ENCODE peak calls at places on chromosomes 3 and 15, in four cellular contexts. P is heart right ventricle; T is upper lobe of right lung; S is CD8-positive, alpha-beta T cell. X is an unnamed sample. For H3K4me1, the result is how much of the 10 kb centered on the place peaks cover.

GRCh38 chr3:146163584-146163983 is 2.6 kb upstream of the PLOD2 start:
- DNase-seq in P (no peak), T (no peak), S (no peak), X (no peak)

GRCh38 chr3:167814441-167814951 is 79.0 kb downstream of the SERPINI1 start:
- DNase-seq in P (peak), T (no peak), S (no peak), X (no peak)

GRCh38 chr3:48826451-48826850 is 21.2 kb downstream of the PRKAR2A start:
- DNase-seq in P (no peak), T (no peak), S (no peak), X (no peak)

GRCh38 chr15:70154440-70155347 is 57.0 kb upstream of the TLE3 start:
- DNase-seq in P (no peak), T (peak), S (no peak), X (peak)

GRCh38 chr3:37625690-37626089 is 236.0 kb upstream of the CTDSPL start:
- DNase-seq in P (no peak), T (no peak), S (no peak), X (no peak)

GRCh38 chr15:57259511-57260143 is 116.7 kb upstream of the CGNL1 start:
- DNase-seq in P (no peak), T (no peak), S (no peak), X (no peak)

GRCh38 chr3:192851821-192852352 is 65.8 kb downstream of the MB21D2 start:
- DNase-seq in P (peak), T (peak), S (no peak), X (peak)

GRCh38 chr3:71051893-71052687 is 531.4 kb downstream of the FOXP1 start:
- DNase-seq in P (no peak), T (no peak), S (no peak), X (no peak)

GRCh38 chr3:140117111-140117526 is 182.1 kb downstream of the CLSTN2 start:
- DNase-seq in P (no peak), T (no peak), S (no peak), X (peak)

GRCh38 chr3:192957441-192957951 is 39.8 kb upstream of the MB21D2 start:
- DNase-seq in P (peak), T (peak), S (no peak), X (no peak)

GRCh38 chr3:56769125-56769709 is 32.5 kb downstream of the ARHGEF3 start:
- DNase-seq in P (no peak), T (no peak), S (no peak), X (no peak)

GRCh38 chr3:27368831-27369607 is at the start of gene NEK10:
- DNase-seq in P (peak), T (peak), S (peak), X (peak)

GRCh38 chr15:68618339-68619302 is 39.8 kb downstream of the CORO2B start:
- DNase-seq in P (no peak), T (no peak), S (no peak), X (no peak)

GRCh38 chr3:120470870-120471269 is 20.1 kb upstream of the FSTL1 start:
- DNase-seq in P (peak), T (no peak), S (no peak), X (no peak)

GRCh38 chr3:150140614-150141321 is 170.1 kb upstream of the PFN2 start:
- DNase-seq in P (no peak), T (no peak), S (no peak), X (no peak)

GRCh38 chr15:87567399-87567798 is 689.1 kb downstream of the NTRK3 start:
- DNase-seq in P (no peak), T (no peak), S (no peak), X (no peak)

GRCh38 chr3:43621406-43621973 is 321 bp downstream of the ANO10 start:
- DNase-seq in P (no peak), T (no peak), S (no peak), X (no peak)

GRCh38 chr3:38826001-38826400 is 10.0 kb upstream of the SCN10A start:
- DNase-seq in P (no peak), T (no peak), S (no peak), X (no peak)

GRCh38 chr3:13818919-13819318 is 61.0 kb downstream of the WNT7A start:
- DNase-seq in P (no peak), T (peak), S (no peak), X (no peak)

GRCh38 chr3:52432225-52432624 is 12.7 kb downstream of the SEMA3G start:
- DNase-seq in P (no peak), T (peak), S (no peak), X (peak)

GRCh38 chr15:98614681-98615080 is 33.7 kb upstream of the IGF1R start:
- DNase-seq in P (no peak), T (no peak), S (no peak), X (no peak)

GRCh38 chr15:33565099-33565498 is 254.3 kb downstream of the RYR3 start:
- DNase-seq in P (no peak), T (no peak), S (no peak), X (no peak)

GRCh38 chr15:26667222-26667988 is 105.5 kb downstream of the GABRB3 start:
- DNase-seq in P (peak), T (peak), S (no peak), X (peak)

GRCh38 chr3:46664188-46664970 is 29.1 kb downstream of the ALS2CL start:
- DNase-seq in P (peak), T (peak), S (no peak), X (peak)

GRCh38 chr3:53225181-53225580 is 30.6 kb downstream of the TKT start:
- DNase-seq in P (no peak), T (peak), S (no peak), X (no peak)

GRCh38 chr3:85270488-85270887 is 311.7 kb downstream of the CADM2 start:
- DNase-seq in P (no peak), T (no peak), S (no peak), X (no peak)

GRCh38 chr15:70636540-70637165 is 126.7 kb downstream of the UACA start:
- DNase-seq in P (no peak), T (no peak), S (no peak), X (no peak)

GRCh38 chr15:42696626-42697025 is 40.3 kb downstream of the CDAN1 start:
- DNase-seq in P (no peak), T (no peak), S (no peak), X (no peak)

GRCh38 chr3:36907911-36908646 is 36.8 kb downstream of the TRANK1 start:
- DNase-seq in P (peak), T (no peak), S (peak), X (peak)

GRCh38 chr3:166248784-166249183 is 411.6 kb upstream of the BCHE start:
- DNase-seq in P (no peak), T (no peak), S (no peak), X (no peak)

GRCh38 chr3:50853936-50854335 is 179.2 kb downstream of the DOCK3 start:
- DNase-seq in P (no peak), T (no peak), S (no peak), X (no peak)

GRCh38 chr3:38163117-38163870 is 2.0 kb upstream of the OXSR1 start:
- DNase-seq in P (no peak), T (no peak), S (peak), X (no peak)

GRCh38 chr3:140023616-140024530 is 88.9 kb downstream of the CLSTN2 start:
- DNase-seq in P (no peak), T (no peak), S (no peak), X (no peak)

GRCh38 chr3:96000963-96001362 is 813.4 kb upstream of the EPHA6 start:
- DNase-seq in P (peak), T (no peak), S (no peak), X (no peak)

GRCh38 chr3:44031387-44032380 is 210.0 kb upstream of the TOPAZ1 start:
- DNase-seq in P (no peak), T (no peak), S (no peak), X (no peak)

DNA sequence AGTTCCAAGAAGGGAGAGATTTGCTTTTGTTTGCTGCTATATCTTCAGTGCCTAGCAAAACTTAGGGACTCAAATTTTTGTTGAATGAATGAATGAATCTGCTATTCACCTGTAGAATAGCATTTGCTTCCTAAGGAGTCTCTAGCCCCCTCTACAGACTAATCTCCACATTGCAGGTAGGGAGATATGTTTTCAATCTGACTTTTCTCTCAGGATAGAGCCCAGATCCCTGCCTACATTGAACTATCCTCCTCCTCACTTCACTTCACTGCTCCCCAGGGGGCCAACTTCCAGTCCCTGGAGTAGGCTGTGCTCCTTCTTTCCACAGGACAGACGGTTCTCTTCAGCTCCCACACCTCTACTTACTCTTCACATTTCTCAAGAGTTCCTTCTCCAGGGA is 81.9 kb upstream of the PTX3 start:
- DNase-seq in P (no peak), T (no peak), S (no peak), X (no peak)
- TF ChIP-seq CTCF in P (peak), T (no peak), S (no peak), X (no peak)

GRCh38 chr3:60435941-60436650 is 815.2 kb downstream of the FHIT start:
- DNase-seq in P (no peak), T (no peak), S (no peak), X (no peak)
- H3K27ac ChIP-seq in P (no peak), T (no peak), S (no peak), X (no peak)

DNA sequence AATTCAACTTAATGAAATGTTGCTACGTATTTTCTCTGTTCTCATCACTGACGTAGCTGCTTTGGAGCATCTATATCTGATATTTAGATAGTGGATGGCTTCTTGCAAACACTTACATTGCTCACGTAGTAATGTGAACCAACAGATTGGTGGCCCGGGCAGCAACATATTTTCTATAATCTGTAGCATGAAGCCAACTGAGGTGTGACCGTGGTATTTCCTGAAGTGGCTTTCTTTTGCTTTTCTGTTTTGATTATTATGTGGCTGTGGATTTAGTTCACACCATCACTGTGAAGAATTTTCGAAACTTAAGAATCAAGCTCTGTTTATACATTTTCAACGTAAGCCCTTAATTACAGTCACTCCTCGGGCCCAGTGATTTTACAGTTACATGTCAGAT is 288.5 kb downstream of the LPP start:
- DNase-seq in P (no peak), T (no peak), S (no peak), X (no peak)
- H3K4me1 ChIP-seq in P (under half), T (under half), S (under half), X (under half)

GRCh38 chr3:58066842-58067241 is 58.6 kb downstream of the FLNB start:
- DNase-seq in P (no peak), T (no peak), S (no peak), X (no peak)
- TF ChIP-seq CTCF in P (no peak), T (no peak), S (no peak), X (no peak)

GRCh38 chr15:40106203-40107161 is 2.2 kb downstream of the BMF start:
- DNase-seq in P (no peak), T (peak), S (no peak), X (no peak)
- H3K27ac ChIP-seq in P (no peak), T (peak), S (no peak), X (peak)

DNA sequence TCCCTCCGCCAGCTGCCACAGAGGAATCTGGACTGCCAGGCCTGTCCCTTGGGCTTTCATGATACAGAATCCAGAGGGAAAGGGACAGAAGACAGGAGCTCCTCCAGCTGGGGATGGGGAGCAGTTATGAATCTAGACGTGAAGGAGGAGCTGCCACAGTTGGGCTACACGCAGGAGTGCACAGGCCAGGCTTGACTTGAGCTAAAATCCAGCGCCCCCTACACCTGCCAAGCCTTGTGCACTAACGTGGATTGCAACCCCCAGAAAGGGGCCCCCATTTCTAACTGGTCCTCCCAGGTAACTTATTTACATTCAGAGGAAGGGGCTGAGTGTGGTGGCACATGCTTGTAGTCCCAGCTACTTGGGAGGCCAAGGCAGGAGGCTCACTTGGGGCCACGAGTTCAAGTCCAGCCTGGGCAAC is 14.3 kb downstream of the KLHL6 start:
- DNase-seq in P (no peak), T (no peak), S (no peak), X (no peak)
- H3K4me1 ChIP-seq in P (under half), T (under half), S (under half), X (under half)

GRCh38 chr3:124938896-124939295 is 4.3 kb upstream of the MUC13 start:
- DNase-seq in P (no peak), T (no peak), S (no peak), X (no peak)
- TF ChIP-seq CTCF in P (no peak), T (no peak), S (no peak), X (no peak)

GRCh38 chr3:113211370-113212154 is at the start of gene BOC:
- DNase-seq in P (peak), T (peak), S (no peak), X (peak)
- H3K27ac ChIP-seq in P (peak), T (peak), S (no peak), X (peak)

GRCh38 chr3:30294241-30294667 is 312.1 kb upstream of the TGFBR2 start:
- DNase-seq in P (no peak), T (no peak), S (no peak), X (no peak)

GRCh38 chr3:30289751-30290150 is 316.6 kb upstream of the TGFBR2 start:
- DNase-seq in P (no peak), T (no peak), S (no peak), X (no peak)

GRCh38 chr3:30293621-30294240 is 312.7 kb upstream of the TGFBR2 start:
- DNase-seq in P (no peak), T (no peak), S (no peak), X (no peak)

GRCh38 chr3:30290479-30290878 is 315.9 kb upstream of the TGFBR2 start:
- DNase-seq in P (no peak), T (no peak), S (no peak), X (peak)

DNA sequence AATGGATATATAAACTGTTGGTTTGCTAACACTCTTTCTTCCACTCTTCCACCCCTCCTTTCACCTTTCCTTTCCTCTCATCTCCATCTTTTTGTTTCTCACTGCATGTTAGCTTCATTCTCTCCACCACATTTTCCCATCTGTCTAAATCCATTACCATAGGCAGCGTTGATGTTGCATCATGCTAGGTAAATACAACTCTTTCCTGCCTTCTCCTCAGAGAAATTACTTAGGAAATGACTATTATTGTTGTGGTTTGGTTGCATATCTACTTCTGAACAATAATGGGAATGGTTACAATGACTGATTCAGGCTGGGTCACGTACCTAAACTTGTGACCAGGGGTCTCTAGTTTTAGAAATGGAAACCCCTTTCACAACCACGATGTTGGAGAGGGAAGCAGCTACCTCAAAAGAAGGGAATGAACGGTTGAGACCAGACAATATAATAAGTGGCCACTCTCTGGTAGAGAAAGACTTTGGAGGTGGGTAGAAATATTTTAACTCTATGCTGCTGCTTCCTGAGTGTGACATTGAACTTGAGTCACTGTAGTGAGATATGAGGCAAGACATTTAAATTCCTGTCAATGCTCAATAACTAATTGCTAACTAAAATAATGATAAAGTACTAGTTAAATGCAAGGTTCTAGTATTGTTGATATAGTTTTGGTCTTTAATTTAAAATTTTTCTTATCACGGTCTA is 314.1 kb upstream of the TGFBR2 start:
- DNase-seq in P (no peak), T (no peak), S (no peak), X (no peak)
- H3K4me1 ChIP-seq in P (under half), T (under half), S (under half), X (under half)